ENCODE peak calls at places on chromosome 16, in four cellular contexts. B is A549, F is K562, Y is endothelial cell of umbilical vein. A is an unnamed sample.
A peak's percentile ranks its signal among the peaks of the same experiment; 100 is the strongest.

GRCh38 chr16:79451196-79451816 is 149.2 kb downstream of the MAF start:
- DNase-seq in B (no peak), F (no peak), Y (no peak), A (peak; percentile 88)

GRCh38 chr16:86517652-86518258 is 7.4 kb downstream of the FOXF1 start:
- DNase-seq in B (peak; percentile 63), Y (peak; percentile 66), F (peak; percentile 62), A (peak; percentile 79)

GRCh38 chr16:23296994-23297393 is 5.1 kb upstream of the SCNN1B start:
- DNase-seq in B (peak; percentile 57), Y (no peak), F (peak; percentile 44), A (peak; percentile 37)

GRCh38 chr16:2296662-2297505 is 29.0 kb upstream of the RNPS1 start:
- DNase-seq in Y (peak; percentile 31), B (peak; percentile 62), F (peak; percentile 87), A (peak; percentile 56)

GRCh38 chr16:75340715-75341500 is 89.5 kb upstream of the BCAR1 start:
- DNase-seq in F (no peak), Y (peak; percentile 98), B (no peak), A (no peak)

GRCh38 chr16:13543850-13544249 is 376.1 kb upstream of the ERCC4 start:
- DNase-seq in F (no peak), B (no peak), Y (no peak), A (no peak)

GRCh38 chr16:29974291-29975133 is 844 bp downstream of the TAOK2 start:
- DNase-seq in F (peak; percentile 49), Y (peak; percentile 82), B (no peak), A (peak; percentile 49)

GRCh38 chr16:77403732-77404131 is 31.1 kb downstream of the ADAMTS18 start:
- DNase-seq in B (no peak), Y (no peak), F (no peak), A (no peak)

GRCh38 chr16:20851601-20852000 is 45.3 kb downstream of the REXO5 start:
- DNase-seq in Y (peak; percentile 64), F (no peak), B (peak; percentile 82), A (peak; percentile 12)

GRCh38 chr16:65938083-65938482 is 428.4 kb upstream of the CDH5 start:
- DNase-seq in B (no peak), Y (no peak), F (no peak), A (no peak)

GRCh38 chr16:56880685-56881084 is 15.7 kb downstream of the SLC12A3 start:
- DNase-seq in Y (no peak), F (no peak), B (no peak), A (no peak)
- TF ChIP-seq POLR2A in Y (no peak), F (no peak), B (no peak), A (no peak)

DNA sequence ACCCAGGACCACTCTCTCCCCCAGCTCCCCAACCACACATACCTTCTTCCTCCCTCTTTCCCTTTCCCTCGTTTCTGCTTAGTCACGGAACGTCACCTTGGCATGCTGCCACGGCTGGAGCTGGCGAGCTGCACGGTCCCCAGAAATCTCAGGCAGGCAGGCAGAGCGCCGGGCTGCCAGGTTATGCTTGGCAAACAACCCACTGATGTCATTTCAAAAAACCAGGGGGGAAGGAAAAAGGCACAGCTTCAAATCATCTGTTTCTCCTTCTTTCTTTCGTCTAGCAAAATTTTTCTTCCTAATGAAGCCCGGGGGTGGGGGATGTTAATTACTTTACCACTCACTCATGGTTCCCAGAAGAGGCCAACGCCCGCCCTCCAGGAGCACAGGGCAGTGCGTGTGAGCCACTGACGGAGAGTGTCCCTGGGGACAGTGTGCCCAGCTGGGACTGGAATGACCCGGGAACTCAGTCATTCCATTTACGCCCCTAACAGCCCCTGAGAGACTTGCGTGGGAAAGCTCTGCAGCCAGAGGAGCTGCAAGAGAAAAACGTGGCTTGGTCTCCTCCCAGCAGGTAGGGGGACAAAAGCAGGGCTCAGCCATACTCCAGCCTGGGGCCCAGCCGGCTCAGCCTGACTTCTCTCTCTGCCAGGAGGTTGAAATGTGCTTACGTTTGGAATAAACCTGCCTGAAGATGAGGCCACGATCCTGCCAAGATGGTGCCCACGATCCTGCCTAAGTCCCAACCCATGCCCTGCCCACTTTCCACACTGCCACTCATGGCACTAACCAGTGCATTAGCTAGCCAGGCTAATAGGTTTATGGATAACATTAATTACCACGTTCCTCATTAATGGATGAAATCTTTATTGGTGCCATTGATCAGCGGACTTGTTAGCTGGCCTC is 198.9 kb downstream of the ZFHX3 start:
- DNase-seq in Y (peak; percentile 93), F (peak; percentile 32), B (peak; percentile 93), A (no peak)
- TF ChIP-seq MAX in Y (no peak), F (no peak), B (peak; percentile 68), A (no peak)

GRCh38 chr16:84369105-84369504 is 767 bp downstream of the ATP2C2 start:
- DNase-seq in F (no peak), B (no peak), Y (no peak), A (no peak)

GRCh38 chr16:84369938-84370627 is 1.7 kb downstream of the ATP2C2 start:
- DNase-seq in F (no peak), B (no peak), Y (no peak), A (peak; percentile 40)

GRCh38 chr16:84371553-84371865 is 3.2 kb downstream of the ATP2C2 start:
- DNase-seq in Y (no peak), F (no peak), B (no peak), A (no peak)

GRCh38 chr16:84368327-84368996 is at the start of gene ATP2C2:
- DNase-seq in B (no peak), F (no peak), Y (no peak), A (no peak)

DNA sequence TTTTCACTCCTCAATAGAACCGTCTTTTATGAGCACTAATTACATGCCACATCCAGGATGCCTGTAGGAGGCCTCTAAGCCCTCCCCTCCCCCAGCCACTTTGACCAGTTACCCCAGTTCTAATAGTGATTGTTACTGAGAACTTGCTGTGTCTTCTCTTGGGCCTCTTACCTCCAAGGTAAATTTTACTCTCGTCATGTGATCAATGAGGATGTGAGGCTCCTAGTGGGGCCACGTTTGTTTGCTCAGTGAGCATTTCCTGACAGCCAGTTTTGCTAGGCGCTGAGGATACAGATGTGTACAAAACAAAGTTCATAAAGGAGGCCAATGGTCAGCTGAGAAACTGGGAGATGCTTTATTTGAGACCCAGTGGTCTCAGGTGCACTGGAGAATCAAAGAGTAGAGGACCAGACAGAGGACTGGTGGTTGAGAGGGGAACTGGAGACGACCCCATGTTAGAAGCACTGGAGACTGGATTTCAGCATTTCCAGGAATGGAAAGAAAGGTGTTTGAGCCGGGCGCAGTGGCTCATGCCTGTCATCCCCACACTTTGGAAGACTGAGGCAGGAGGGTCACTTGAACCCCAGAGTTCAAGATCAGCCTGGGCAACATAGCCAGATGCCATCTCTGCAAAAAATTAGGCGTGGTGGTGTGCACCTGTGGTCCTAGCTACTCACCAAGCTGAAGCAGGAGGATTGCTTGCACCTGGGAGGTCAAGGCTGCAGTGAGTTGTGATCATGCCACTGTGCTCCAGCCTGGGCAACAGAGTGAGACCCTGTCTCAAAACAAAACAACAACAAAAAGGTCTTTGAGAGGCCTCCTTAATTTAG is 2.6 kb downstream of the ATP2C2 start:
- DNase-seq in Y (no peak), F (no peak), B (no peak), A (no peak)
- H3K4me3 ChIP-seq in Y (no peak overlapping the region), F (no peak overlapping the region), B (no peak overlapping the region), A (no peak overlapping the region)

GRCh38 chr16:528111-529011 is 849 bp downstream of the CAPN15 start:
- DNase-seq in F (peak; percentile 79), B (peak; percentile 36), Y (peak; percentile 54), A (peak; percentile 86)

GRCh38 chr16:530111-530817 is 2.8 kb downstream of the CAPN15 start:
- DNase-seq in Y (no peak), F (no peak), B (no peak), A (no peak)

GRCh38 chr16:527015-527903 is at the start of gene CAPN15:
- DNase-seq in Y (peak; percentile 90), F (peak; percentile 90), B (peak; percentile 90), A (peak; percentile 87)

GRCh38 chr16:531494-532125 is 4.1 kb downstream of the CAPN15 start:
- DNase-seq in F (no peak), Y (no peak), B (no peak), A (no peak)

DNA sequence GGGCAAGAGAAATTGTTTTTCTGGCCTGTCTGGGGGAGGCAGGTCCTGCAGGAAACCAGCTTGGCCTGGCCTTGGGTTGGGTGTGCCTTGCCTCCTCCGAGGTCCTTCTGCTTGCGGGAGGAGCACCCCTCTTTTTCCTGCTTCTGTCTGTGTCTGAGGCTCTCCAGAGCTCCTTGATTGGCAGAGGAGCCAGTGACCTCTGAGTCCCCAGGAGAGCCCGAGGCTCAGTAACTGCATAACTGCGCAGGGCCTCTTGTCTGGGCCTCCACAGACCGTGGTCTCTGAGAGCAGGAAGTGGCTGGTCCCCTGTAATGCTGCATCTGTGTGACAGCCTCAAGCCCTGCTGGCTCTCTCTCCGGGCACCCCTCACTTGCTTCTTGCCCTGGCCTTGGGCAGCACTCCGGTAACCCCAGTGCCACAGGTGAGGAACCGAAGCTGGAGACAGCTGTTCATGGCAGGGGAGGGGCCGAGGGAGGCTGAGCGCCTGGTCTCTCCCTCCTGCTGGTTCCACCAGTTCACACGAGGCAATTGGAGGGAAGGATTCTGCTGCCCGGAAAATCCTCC is 1.6 kb downstream of the CAPN15 start:
- DNase-seq in B (no peak), F (no peak), Y (no peak), A (no peak)
- TF ChIP-seq POLR2A in B (no peak), F (no peak), Y (peak; percentile 6), A (no peak)

DNA sequence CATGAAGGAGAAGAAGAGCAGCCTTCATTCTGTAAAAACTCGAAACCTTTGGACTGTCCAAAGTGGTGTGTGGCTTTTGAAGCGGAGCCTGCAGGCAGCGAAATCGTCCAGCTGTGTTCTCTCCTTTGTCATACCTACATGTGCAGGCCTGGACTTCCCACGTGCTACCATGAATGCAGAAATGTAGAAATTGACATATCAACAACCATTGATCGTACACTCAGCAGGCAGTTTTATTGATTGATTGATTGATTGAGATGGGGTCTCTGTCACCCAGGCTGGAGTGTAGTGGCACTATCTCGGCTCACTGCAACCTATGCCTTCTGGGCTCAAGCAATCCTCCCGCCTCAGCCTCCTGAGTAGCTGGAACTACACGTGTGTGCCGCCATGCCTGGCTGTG is 2.6 kb upstream of the HAPSTR1 start:
- DNase-seq in F (no peak), B (no peak), Y (no peak), A (no peak)
- TF ChIP-seq MAX in F (no peak), B (no peak), Y (no peak), A (no peak)

DNA sequence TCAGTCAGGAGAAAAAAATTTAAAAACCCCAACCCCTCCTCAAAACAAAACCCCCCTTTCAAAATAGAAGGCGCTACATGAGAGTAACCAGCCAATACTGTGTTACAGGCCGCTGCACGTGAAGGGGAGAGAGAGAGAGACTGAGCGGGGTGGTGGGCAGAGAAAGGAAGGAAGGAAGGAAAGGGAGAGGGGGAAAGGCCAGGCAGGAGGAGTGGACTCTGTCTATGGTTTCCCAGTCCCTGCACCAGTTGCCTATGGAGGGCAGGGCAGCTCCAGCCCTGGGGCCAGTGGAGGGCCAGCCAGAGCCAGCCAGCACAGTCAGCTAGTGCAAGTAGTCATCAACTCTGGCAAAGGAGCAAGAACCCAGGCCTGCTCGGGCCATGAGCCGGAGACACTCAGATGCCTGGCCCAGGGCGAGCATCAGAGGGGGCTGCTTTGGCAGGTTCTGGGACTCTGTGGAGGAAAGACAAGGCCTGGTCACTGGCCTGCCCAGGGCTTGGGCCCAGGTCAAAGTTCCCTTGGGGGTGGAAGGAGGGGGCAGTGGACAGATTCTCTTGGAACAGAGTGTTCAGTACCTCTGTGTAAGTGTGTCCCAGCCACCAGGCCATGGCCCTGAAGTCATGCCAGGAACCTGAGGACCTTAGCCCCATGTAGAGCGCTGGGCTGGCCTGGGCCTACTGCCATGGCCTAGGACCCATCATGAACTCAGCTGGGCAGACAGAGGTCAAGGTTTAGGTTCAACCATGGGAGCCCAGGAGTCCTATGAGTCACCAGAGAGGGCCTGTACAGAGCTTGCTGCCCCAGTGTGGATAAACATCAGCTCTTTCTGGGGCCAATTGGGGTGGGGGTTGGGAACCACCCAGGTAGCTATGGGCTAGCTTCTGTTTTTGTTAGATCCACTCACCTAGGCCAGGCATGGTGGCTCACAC is 7.3 kb upstream of the GFOD2 start:
- DNase-seq in B (no peak), Y (peak; percentile 30), F (peak; percentile 19), A (no peak)
- H3K4me3 ChIP-seq in B (no peak overlapping the region), Y (no peak overlapping the region), F (no peak overlapping the region), A (no peak overlapping the region)

GRCh38 chr16:586645-587590 is 2.9 kb upstream of the RAB40C start:
- DNase-seq in F (no peak), B (no peak), Y (no peak), A (no peak)
- TF ChIP-seq POLR2A in F (peak; percentile 49), B (peak; percentile 28), Y (peak; percentile 7), A (no peak)

A was measured in NB4.